ENCODE peak calls at places on chromosomes 5 and 9, in six cellular contexts. One of them, this sample, is unnamed.

GRCh38 chr9:13750061-13750460 is 470.6 kb upstream of the MPDZ start:
- DNase-seq in HepG2: no peak
- DNase-seq in effector memory CD4-positive, alpha-beta T cell: no peak
- DNase-seq in OCI-LY7: no peak
- DNase-seq in uterus: no peak
- DNase-seq in iPS DF 6.9: no peak
- DNase-seq in this sample: no peak

GRCh38 chr5:177116631-177117373 is 16.8 kb upstream of the NSD1 start:
- DNase-seq in HepG2: no peak
- DNase-seq in iPS DF 6.9: no peak
- DNase-seq in effector memory CD4-positive, alpha-beta T cell: peak; percentile 65
- DNase-seq in uterus: peak; percentile 91
- DNase-seq in OCI-LY7: peak; percentile 93
- DNase-seq in this sample: peak; percentile 87

GRCh38 chr5:72556351-72557146 is 49.3 kb upstream of the ZNF366 start:
- DNase-seq in effector memory CD4-positive, alpha-beta T cell: no peak
- DNase-seq in uterus: peak; percentile 66
- DNase-seq in iPS DF 6.9: peak; percentile 52
- DNase-seq in OCI-LY7: peak; percentile 3
- DNase-seq in HepG2: peak; percentile 43
- DNase-seq in this sample: peak; percentile 11

GRCh38 chr9:7172445-7173115 is 414.8 kb downstream of the KDM4C start:
- DNase-seq in uterus: no peak
- DNase-seq in OCI-LY7: no peak
- DNase-seq in iPS DF 6.9: no peak
- DNase-seq in HepG2: no peak
- DNase-seq in effector memory CD4-positive, alpha-beta T cell: no peak
- DNase-seq in this sample: no peak

GRCh38 chr5:17132444-17133083 is 84.9 kb upstream of the BASP1 start:
- DNase-seq in HepG2: no peak
- DNase-seq in effector memory CD4-positive, alpha-beta T cell: no peak
- DNase-seq in iPS DF 6.9: no peak
- DNase-seq in OCI-LY7: peak; percentile 25
- DNase-seq in uterus: no peak
- DNase-seq in this sample: no peak

GRCh38 chr9:88221110-88221509 is 82.8 kb upstream of the SPATA31C2 start:
- DNase-seq in iPS DF 6.9: no peak
- DNase-seq in OCI-LY7: no peak
- DNase-seq in uterus: no peak
- DNase-seq in effector memory CD4-positive, alpha-beta T cell: no peak
- DNase-seq in HepG2: no peak
- DNase-seq in this sample: no peak

GRCh38 chr9:79568337-79569084 is 3.3 kb upstream of the TLE4 start:
- DNase-seq in HepG2: no peak
- DNase-seq in iPS DF 6.9: no peak
- DNase-seq in uterus: no peak
- DNase-seq in effector memory CD4-positive, alpha-beta T cell: no peak
- DNase-seq in OCI-LY7: peak; percentile 63
- DNase-seq in this sample: no peak

GRCh38 chr9:92501671-92502393 is 19.5 kb upstream of the ASPN start:
- DNase-seq in iPS DF 6.9: peak; percentile 29
- DNase-seq in effector memory CD4-positive, alpha-beta T cell: no peak
- DNase-seq in HepG2: peak; percentile 46
- DNase-seq in uterus: peak; percentile 67
- DNase-seq in OCI-LY7: peak; percentile 30
- DNase-seq in this sample: no peak

GRCh38 chr9:13487936-13488335 is 208.4 kb upstream of the MPDZ start:
- DNase-seq in iPS DF 6.9: no peak
- DNase-seq in uterus: no peak
- DNase-seq in OCI-LY7: no peak
- DNase-seq in effector memory CD4-positive, alpha-beta T cell: no peak
- DNase-seq in HepG2: no peak
- DNase-seq in this sample: no peak

GRCh38 chr5:74272019-74272775 is 368.3 kb downstream of the ENC1 start:
- DNase-seq in iPS DF 6.9: peak; percentile 29
- DNase-seq in uterus: no peak
- DNase-seq in OCI-LY7: no peak
- DNase-seq in effector memory CD4-positive, alpha-beta T cell: no peak
- DNase-seq in HepG2: peak; percentile 53
- DNase-seq in this sample: no peak

GRCh38 chr5:17099946-17100345 is 117.5 kb upstream of the BASP1 start:
- DNase-seq in effector memory CD4-positive, alpha-beta T cell: no peak
- DNase-seq in HepG2: no peak
- DNase-seq in iPS DF 6.9: no peak
- DNase-seq in uterus: no peak
- DNase-seq in OCI-LY7: no peak
- DNase-seq in this sample: no peak

GRCh38 chr9:99004115-99004514 is 60.4 kb downstream of the COL15A1 start:
- DNase-seq in OCI-LY7: no peak
- DNase-seq in effector memory CD4-positive, alpha-beta T cell: no peak
- DNase-seq in uterus: no peak
- DNase-seq in HepG2: no peak
- DNase-seq in iPS DF 6.9: no peak
- DNase-seq in this sample: no peak

GRCh38 chr9:5789489-5789888 is 43.4 kb downstream of the ERMP1 start:
- DNase-seq in HepG2: no peak
- DNase-seq in OCI-LY7: no peak
- DNase-seq in effector memory CD4-positive, alpha-beta T cell: no peak
- DNase-seq in uterus: no peak
- DNase-seq in iPS DF 6.9: no peak
- DNase-seq in this sample: no peak

GRCh38 chr9:90847971-90848370 is 46.4 kb downstream of the SYK start:
- DNase-seq in HepG2: no peak
- DNase-seq in effector memory CD4-positive, alpha-beta T cell: no peak
- DNase-seq in uterus: no peak
- DNase-seq in iPS DF 6.9: no peak
- DNase-seq in OCI-LY7: no peak
- DNase-seq in this sample: no peak

GRCh38 chr9:133694686-133695085 is 43.5 kb downstream of the SARDH start:
- DNase-seq in HepG2: no peak
- DNase-seq in uterus: no peak
- DNase-seq in effector memory CD4-positive, alpha-beta T cell: no peak
- DNase-seq in iPS DF 6.9: no peak
- DNase-seq in OCI-LY7: no peak
- DNase-seq in this sample: no peak

GRCh38 chr5:359301-359897 is 37.9 kb downstream of the AHRR start:
- DNase-seq in iPS DF 6.9: no peak
- DNase-seq in effector memory CD4-positive, alpha-beta T cell: no peak
- DNase-seq in HepG2: no peak
- DNase-seq in uterus: no peak
- DNase-seq in OCI-LY7: no peak
- DNase-seq in this sample: no peak

GRCh38 chr5:131684595-131684994 is 49.6 kb upstream of the RAPGEF6 start:
- DNase-seq in HepG2: peak; percentile 57
- DNase-seq in iPS DF 6.9: no peak
- DNase-seq in uterus: no peak
- DNase-seq in OCI-LY7: no peak
- DNase-seq in effector memory CD4-positive, alpha-beta T cell: no peak
- DNase-seq in this sample: no peak

GRCh38 chr9:70617033-70617432 is 202.6 kb upstream of the KLF9 start:
- DNase-seq in effector memory CD4-positive, alpha-beta T cell: no peak
- DNase-seq in HepG2: no peak
- DNase-seq in OCI-LY7: no peak
- DNase-seq in iPS DF 6.9: no peak
- DNase-seq in uterus: no peak
- DNase-seq in this sample: no peak

GRCh38 chr5:177609076-177610059 is 9.4 kb downstream of the B4GALT7 start:
- DNase-seq in iPS DF 6.9: no peak
- DNase-seq in HepG2: no peak
- DNase-seq in OCI-LY7: no peak
- DNase-seq in effector memory CD4-positive, alpha-beta T cell: no peak
- DNase-seq in uterus: no peak
- DNase-seq in this sample: no peak

GRCh38 chr9:137296214-137297059 is 5.6 kb downstream of the NRARP start:
- DNase-seq in OCI-LY7: no peak
- DNase-seq in effector memory CD4-positive, alpha-beta T cell: no peak
- DNase-seq in iPS DF 6.9: no peak
- DNase-seq in uterus: no peak
- DNase-seq in HepG2: no peak
- DNase-seq in this sample: no peak

GRCh38 chr9:137297966-137298365 is 4.1 kb downstream of the NRARP start:
- DNase-seq in OCI-LY7: no peak
- DNase-seq in uterus: no peak
- DNase-seq in HepG2: no peak
- DNase-seq in iPS DF 6.9: no peak
- DNase-seq in effector memory CD4-positive, alpha-beta T cell: no peak
- DNase-seq in this sample: no peak

GRCh38 chr9:137295313-137296213 is 6.5 kb downstream of the NRARP start:
- DNase-seq in OCI-LY7: peak; percentile 61
- DNase-seq in HepG2: no peak
- DNase-seq in iPS DF 6.9: no peak
- DNase-seq in effector memory CD4-positive, alpha-beta T cell: no peak
- DNase-seq in uterus: no peak
- DNase-seq in this sample: no peak

GRCh38 chr9:137298401-137298982 is 3.6 kb downstream of the NRARP start:
- DNase-seq in effector memory CD4-positive, alpha-beta T cell: no peak
- DNase-seq in iPS DF 6.9: no peak
- DNase-seq in HepG2: no peak
- DNase-seq in OCI-LY7: no peak
- DNase-seq in uterus: no peak
- DNase-seq in this sample: no peak

DNA sequence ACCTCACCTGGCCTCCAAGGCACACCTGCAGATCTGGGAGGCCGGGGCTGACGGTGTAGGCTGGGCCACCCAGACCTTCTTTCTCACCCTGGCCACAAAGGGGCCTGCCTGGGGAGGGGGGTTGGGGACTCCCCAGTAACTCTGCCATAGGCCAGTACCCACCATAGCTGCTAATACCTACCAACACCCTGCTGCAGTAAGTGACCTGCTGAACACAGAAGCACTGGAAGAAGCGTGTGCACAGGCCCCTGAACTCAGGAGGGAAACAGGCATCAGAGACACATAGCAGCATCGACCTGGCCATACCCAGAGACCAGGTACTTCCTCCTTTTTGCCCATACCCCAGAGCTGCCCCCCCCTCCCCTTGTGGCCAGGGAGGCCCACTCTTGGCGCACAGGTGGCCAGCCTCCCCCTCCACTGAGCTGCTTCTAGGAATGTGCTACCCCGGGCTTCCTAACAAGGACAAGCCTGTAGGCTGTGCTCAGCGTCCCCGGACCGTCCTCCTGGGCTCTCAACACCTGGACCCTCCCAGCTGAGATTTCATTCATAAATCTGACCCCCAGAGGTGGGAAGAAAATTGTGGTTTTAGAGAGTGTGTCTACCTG is 4.9 kb downstream of the NRARP start:
- DNase-seq in effector memory CD4-positive, alpha-beta T cell: no peak
- DNase-seq in OCI-LY7: peak; percentile 27
- DNase-seq in HepG2: no peak
- DNase-seq in uterus: no peak
- DNase-seq in iPS DF 6.9: no peak
- DNase-seq in this sample: no peak
- H3K27ac ChIP-seq in effector memory CD4-positive, alpha-beta T cell: no peak overlapping the region
- H3K27ac ChIP-seq in OCI-LY7: no peak overlapping the region
- H3K27ac ChIP-seq in HepG2: no peak overlapping the region
- H3K27ac ChIP-seq in uterus: peak overlapping the region; percentile 60
- H3K27ac ChIP-seq in iPS DF 6.9: no peak overlapping the region
- H3K27ac ChIP-seq in this sample: peak overlapping the region; percentile 36

GRCh38 chr9:69188975-69189374 is 14.9 kb downstream of the TJP2 start:
- DNase-seq in iPS DF 6.9: no peak
- DNase-seq in effector memory CD4-positive, alpha-beta T cell: no peak
- DNase-seq in OCI-LY7: no peak
- DNase-seq in HepG2: no peak
- DNase-seq in uterus: no peak
- DNase-seq in this sample: no peak

GRCh38 chr9:69192214-69192613 is 18.1 kb downstream of the TJP2 start:
- DNase-seq in OCI-LY7: no peak
- DNase-seq in HepG2: no peak
- DNase-seq in iPS DF 6.9: no peak
- DNase-seq in uterus: no peak
- DNase-seq in effector memory CD4-positive, alpha-beta T cell: no peak
- DNase-seq in this sample: no peak

GRCh38 chr9:69186841-69187611 is 12.9 kb downstream of the TJP2 start:
- DNase-seq in HepG2: no peak
- DNase-seq in uterus: no peak
- DNase-seq in effector memory CD4-positive, alpha-beta T cell: no peak
- DNase-seq in OCI-LY7: no peak
- DNase-seq in iPS DF 6.9: no peak
- DNase-seq in this sample: no peak

GRCh38 chr9:69190866-69191672 is 17.0 kb downstream of the TJP2 start:
- DNase-seq in effector memory CD4-positive, alpha-beta T cell: no peak
- DNase-seq in OCI-LY7: peak; percentile 39
- DNase-seq in iPS DF 6.9: no peak
- DNase-seq in uterus: no peak
- DNase-seq in HepG2: no peak
- DNase-seq in this sample: no peak

GRCh38 chr9:69190086-69190865 is 16.2 kb downstream of the TJP2 start:
- DNase-seq in uterus: no peak
- DNase-seq in effector memory CD4-positive, alpha-beta T cell: no peak
- DNase-seq in OCI-LY7: peak; percentile 73
- DNase-seq in iPS DF 6.9: no peak
- DNase-seq in HepG2: peak; percentile 90
- DNase-seq in this sample: no peak
- H3K27ac ChIP-seq in uterus: no peak overlapping the region
- H3K27ac ChIP-seq in effector memory CD4-positive, alpha-beta T cell: no peak overlapping the region
- H3K27ac ChIP-seq in OCI-LY7: peak overlapping the region; percentile 66
- H3K27ac ChIP-seq in iPS DF 6.9: no peak overlapping the region
- H3K27ac ChIP-seq in HepG2: peak overlapping the region; percentile 82
- H3K27ac ChIP-seq in this sample: peak overlapping the region; percentile 32

GRCh38 chr5:80576383-80576782 is 6.3 kb upstream of the ANKRD34B start:
- DNase-seq in effector memory CD4-positive, alpha-beta T cell: no peak
- DNase-seq in HepG2: no peak
- DNase-seq in iPS DF 6.9: no peak
- DNase-seq in OCI-LY7: no peak
- DNase-seq in uterus: no peak
- DNase-seq in this sample: no peak

GRCh38 chr5:80573062-80573461 is 3.0 kb upstream of the ANKRD34B start:
- DNase-seq in uterus: no peak
- DNase-seq in iPS DF 6.9: no peak
- DNase-seq in effector memory CD4-positive, alpha-beta T cell: no peak
- DNase-seq in OCI-LY7: no peak
- DNase-seq in HepG2: no peak
- DNase-seq in this sample: no peak

GRCh38 chr5:80584770-80585169 is 14.7 kb upstream of the ANKRD34B start:
- DNase-seq in iPS DF 6.9: no peak
- DNase-seq in uterus: no peak
- DNase-seq in effector memory CD4-positive, alpha-beta T cell: no peak
- DNase-seq in OCI-LY7: no peak
- DNase-seq in HepG2: no peak
- DNase-seq in this sample: no peak

GRCh38 chr5:80579050-80579449 is 9.0 kb upstream of the ANKRD34B start:
- DNase-seq in OCI-LY7: no peak
- DNase-seq in iPS DF 6.9: no peak
- DNase-seq in uterus: no peak
- DNase-seq in HepG2: no peak
- DNase-seq in effector memory CD4-positive, alpha-beta T cell: no peak
- DNase-seq in this sample: no peak
- H3K27ac ChIP-seq in OCI-LY7: no peak overlapping the region
- H3K27ac ChIP-seq in iPS DF 6.9: no peak overlapping the region
- H3K27ac ChIP-seq in uterus: no peak overlapping the region
- H3K27ac ChIP-seq in HepG2: no peak overlapping the region
- H3K27ac ChIP-seq in effector memory CD4-positive, alpha-beta T cell: no peak overlapping the region
- H3K27ac ChIP-seq in this sample: no peak overlapping the region

DNA sequence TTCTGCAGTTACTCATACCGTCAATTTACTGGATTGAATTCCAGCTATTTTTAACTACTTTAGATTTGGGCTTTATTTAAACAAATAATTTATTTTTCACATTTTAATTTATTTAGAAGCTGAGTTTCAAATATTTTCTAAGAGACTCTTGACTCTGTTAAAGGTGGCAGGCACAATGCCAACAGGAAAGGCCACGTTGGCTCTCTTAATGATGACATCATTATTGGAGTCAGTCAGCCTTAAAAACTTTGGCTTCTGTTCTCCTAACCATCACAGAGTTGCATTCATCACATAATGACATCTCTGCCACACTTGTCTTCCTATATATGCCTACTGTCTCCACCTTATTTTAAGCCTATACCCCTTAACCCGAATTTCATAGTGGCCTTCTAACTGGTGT is 172.3 kb upstream of the PLPPR1 start:
- DNase-seq in iPS DF 6.9: no peak
- DNase-seq in effector memory CD4-positive, alpha-beta T cell: no peak
- DNase-seq in uterus: no peak
- DNase-seq in HepG2: no peak
- DNase-seq in OCI-LY7: no peak
- DNase-seq in this sample: no peak
- H3K27ac ChIP-seq in iPS DF 6.9: no peak overlapping the region
- H3K27ac ChIP-seq in effector memory CD4-positive, alpha-beta T cell: no peak overlapping the region
- H3K27ac ChIP-seq in uterus: no peak overlapping the region
- H3K27ac ChIP-seq in HepG2: no peak overlapping the region
- H3K27ac ChIP-seq in OCI-LY7: no peak overlapping the region
- H3K27ac ChIP-seq in this sample: no peak overlapping the region

This sample was measured in caudate nucleus.